ENCODE peak calls at places on chromosomes 12 and 14, in nine cellular contexts. P, A, C, U, Y, W, M, E and Q are unnamed samples.

GRCh38 chr14:23464700-23465099 is 4.8 kb upstream of the NGDN start:
- DNase-seq in C (no peak), P (no peak), M (no peak), A (no peak), E (no peak), Y (no peak), W (no peak), U (no peak), Q (no peak)

GRCh38 chr14:56474419-56475022 is 105.1 kb upstream of the TMEM260 start:
- DNase-seq in U (no peak), Y (no peak), C (no peak), E (peak), W (no peak), A (peak), M (peak), P (no peak), Q (no peak)

GRCh38 chr12:132427999-132428871 is 61.7 kb upstream of the FBRSL1 start:
- DNase-seq in E (no peak), M (no peak), C (no peak), U (no peak), P (peak), Y (no peak), A (no peak), W (no peak), Q (no peak)

GRCh38 chr12:107322063-107322462 is 228.7 kb upstream of the CRY1 start:
- DNase-seq in U (no peak), E (no peak), C (no peak), W (no peak), M (peak), A (no peak), P (no peak), Y (no peak), Q (no peak)

GRCh38 chr12:65300679-65301349 is 22.3 kb downstream of the MSRB3 start:
- DNase-seq in P (peak), E (peak), M (no peak), C (no peak), A (no peak), U (no peak), Y (peak), W (no peak), Q (no peak)

GRCh38 chr12:101173197-101173749 is 36.8 kb downstream of the SLC5A8 start:
- DNase-seq in M (no peak), E (no peak), U (no peak), W (no peak), C (no peak), P (no peak), Y (no peak), A (no peak), Q (no peak)

GRCh38 chr12:79689477-79690155 is 1.1 kb downstream of the PAWR start:
- DNase-seq in U (no peak), P (peak), E (peak), Y (peak), A (peak), M (peak), C (no peak), W (no peak), Q (no peak)

GRCh38 chr12:52591521-52591920 is 9.7 kb downstream of the KRT72 start:
- DNase-seq in P (no peak), C (no peak), U (no peak), W (no peak), Y (no peak), M (no peak), A (no peak), E (no peak), Q (no peak)

GRCh38 chr12:54017027-54017788 is 8.4 kb downstream of the HOXC8 start:
- DNase-seq in Y (peak), A (no peak), U (no peak), C (no peak), M (no peak), E (peak), W (no peak), P (no peak), Q (no peak)

GRCh38 chr12:52442600-52443061 is 8.5 kb upstream of the KRT75 start:
- DNase-seq in W (no peak), M (no peak), Y (peak), E (peak), A (no peak), C (no peak), U (no peak), P (peak), Q (no peak)

GRCh38 chr14:64110832-64111231 is 183.3 kb downstream of the ESR2 start:
- DNase-seq in W (no peak), C (no peak), E (no peak), Y (peak), P (no peak), A (no peak), U (no peak), M (no peak), Q (no peak)

GRCh38 chr12:65779091-65779642 is 45.1 kb upstream of the HMGA2 start:
- DNase-seq in W (no peak), A (peak), E (peak), Y (peak), U (no peak), M (no peak), P (no peak), C (no peak), Q (no peak)

GRCh38 chr14:71711131-71711530 is 221.1 kb upstream of the RGS6 start:
- DNase-seq in E (no peak), Y (no peak), C (no peak), W (no peak), A (no peak), M (peak), P (no peak), U (no peak), Q (no peak)

GRCh38 chr12:45388545-45388944 is 172.7 kb downstream of the ANO6 start:
- DNase-seq in Y (no peak), P (no peak), E (peak), M (no peak), W (no peak), C (no peak), U (no peak), A (no peak), Q (no peak)

GRCh38 chr12:111268738-111269572 is 99.9 kb downstream of the PHETA1 start:
- DNase-seq in P (no peak), E (peak), M (no peak), A (no peak), U (no peak), C (no peak), W (no peak), Y (no peak), Q (no peak)

GRCh38 chr14:93133476-93133875 is 17.8 kb upstream of the ITPK1 start:
- DNase-seq in P (no peak), E (no peak), U (no peak), A (no peak), M (no peak), C (no peak), Y (peak), W (no peak), Q (no peak)

GRCh38 chr12:122021822-122022392 is at the start of gene BCL7A:
- DNase-seq in A (peak), P (peak), M (peak), U (peak), W (peak), Y (peak), C (no peak), E (peak), Q (peak)

GRCh38 chr12:116324684-116325664 is 47.5 kb upstream of the MED13L start:
- DNase-seq in W (no peak), C (no peak), E (no peak), U (no peak), Y (no peak), P (no peak), A (no peak), M (peak), Q (no peak)

GRCh38 chr12:120079352-120080042 is 37.1 kb downstream of the RAB35 start:
- DNase-seq in A (no peak), C (no peak), E (no peak), P (no peak), Y (peak), U (no peak), M (no peak), W (no peak), Q (no peak)

GRCh38 chr12:55001198-55001827 is 16.8 kb upstream of the TESPA1 start:
- DNase-seq in W (no peak), P (no peak), U (no peak), Y (no peak), A (no peak), C (no peak), E (no peak), M (no peak), Q (no peak)

GRCh38 chr14:57982802-57983201 is 116.9 kb upstream of the SLC35F4 start:
- DNase-seq in A (no peak), C (no peak), W (no peak), E (no peak), M (no peak), P (peak), U (no peak), Y (no peak), Q (no peak)

GRCh38 chr12:123126294-123127144 is 24.4 kb downstream of the PITPNM2 start:
- DNase-seq in A (no peak), W (no peak), C (no peak), P (no peak), Y (peak), E (no peak), U (no peak), M (no peak), Q (no peak)

GRCh38 chr12:127926004-127926403 is 341.0 kb upstream of the TMEM132C start:
- DNase-seq in P (no peak), W (no peak), A (peak), C (no peak), Y (no peak), E (peak), M (no peak), U (no peak), Q (no peak)

GRCh38 chr12:48934312-48934706 is 9.0 kb upstream of the FKBP11 start:
- DNase-seq in Y (no peak), E (peak), M (no peak), A (no peak), U (no peak), P (no peak), W (no peak), C (no peak), Q (no peak)

GRCh38 chr12:116423053-116423452 is 136.1 kb upstream of the MAP1LC3B2 start:
- DNase-seq in P (no peak), U (no peak), A (no peak), W (no peak), Y (peak), M (no peak), C (no peak), E (no peak), Q (no peak)

GRCh38 chr12:123965382-123965781 is 7.2 kb downstream of the CCDC92 start:
- DNase-seq in P (no peak), Y (no peak), M (no peak), A (no peak), U (no peak), C (no peak), E (no peak), W (no peak), Q (no peak)

GRCh38 chr12:85392508-85392907 is 112.5 kb downstream of the ALX1 start:
- DNase-seq in C (no peak), A (no peak), E (no peak), P (no peak), Y (no peak), W (no peak), M (no peak), U (no peak), Q (no peak)

GRCh38 chr12:6312529-6313325 is 2.2 kb downstream of the PLEKHG6 start:
- DNase-seq in M (no peak), C (no peak), P (peak), Y (peak), U (no peak), E (peak), W (no peak), A (no peak), Q (no peak)

GRCh38 chr14:24013654-24014514 is 25.2 kb downstream of the DHRS4L2 start:
- DNase-seq in Y (peak), W (peak), E (peak), U (peak), M (peak), P (peak), C (peak), A (peak), Q (no peak)

GRCh38 chr14:103594265-103594664 is 31.5 kb downstream of the COA8 start:
- DNase-seq in C (no peak), P (peak), E (peak), U (no peak), A (peak), Y (peak), W (no peak), M (no peak), Q (peak)

DNA sequence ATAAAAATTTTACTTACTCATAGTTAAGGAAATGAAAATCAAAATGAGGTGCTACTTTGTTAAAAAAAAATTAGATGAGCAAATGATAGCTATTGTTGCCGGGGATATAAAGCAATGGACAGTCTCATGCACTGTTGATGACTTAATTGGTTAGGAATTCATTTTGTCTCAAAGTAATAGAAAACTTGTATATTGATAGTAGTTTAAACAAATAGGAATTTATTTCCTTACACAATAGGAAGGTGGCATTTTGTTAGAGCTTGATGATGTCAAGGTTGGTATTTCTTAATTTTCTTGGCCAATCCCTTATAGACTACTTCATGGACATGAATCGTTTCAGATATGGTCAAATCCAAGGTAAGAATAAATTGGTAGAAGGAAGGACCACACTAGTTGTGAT is 7.8 kb downstream of the PRPF39 start:
- DNase-seq in W (no peak), P (no peak), Y (peak), C (no peak), M (no peak), E (no peak), A (no peak), U (no peak), Q (no peak)
- H3K27ac ChIP-seq in W (no peak), P (no peak), Y (no peak), C (no peak), M (no peak), E (no peak), A (no peak), U (no peak), Q (no peak)

GRCh38 chr12:39616251-39616650 is 3.4 kb downstream of the ABCD2 start:
- DNase-seq in A (no peak), W (no peak), E (no peak), M (no peak), Y (no peak), C (no peak), P (no peak), U (no peak), Q (no peak)

GRCh38 chr12:39611818-39612217 is 7.8 kb downstream of the ABCD2 start:
- DNase-seq in M (no peak), E (no peak), W (no peak), Y (no peak), P (no peak), C (no peak), A (no peak), U (no peak), Q (no peak)

GRCh38 chr12:39612250-39612649 is 7.4 kb downstream of the ABCD2 start:
- DNase-seq in W (no peak), Y (no peak), U (no peak), M (no peak), C (no peak), P (no peak), E (no peak), A (no peak), Q (no peak)

GRCh38 chr12:39610626-39611025 is 9.0 kb downstream of the ABCD2 start:
- DNase-seq in Y (no peak), W (no peak), C (no peak), E (no peak), M (no peak), P (no peak), U (no peak), A (no peak), Q (no peak)

DNA sequence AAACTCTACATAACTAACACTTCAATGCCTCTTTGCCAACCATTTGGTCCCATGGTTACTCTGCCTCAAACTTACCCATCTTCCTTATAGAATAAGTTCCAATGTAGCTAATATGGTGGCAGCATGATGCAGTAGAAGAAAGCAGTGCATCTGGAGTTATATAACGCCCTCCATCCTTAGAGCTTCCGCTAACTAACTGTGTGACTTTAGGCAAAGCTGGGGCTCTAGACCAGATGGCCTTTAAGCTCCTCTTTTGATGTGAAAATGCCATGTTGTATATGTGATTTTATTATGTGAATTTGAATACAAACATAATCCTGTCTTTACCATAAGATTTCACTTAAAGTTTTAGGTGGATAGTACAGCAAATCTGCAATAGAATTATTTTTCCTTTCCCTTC is 6.1 kb downstream of the ABCD2 start:
- DNase-seq in P (no peak), W (no peak), Y (no peak), A (no peak), U (no peak), E (no peak), C (no peak), M (no peak), Q (no peak)
- H3K27ac ChIP-seq in P (no peak), W (no peak), Y (no peak), A (no peak), U (no peak), E (no peak), C (no peak), M (no peak), Q (no peak)

GRCh38 chr14:22040781-22041125 is 367.1 kb upstream of the OR4E1 start:
- DNase-seq in W (no peak), U (no peak), M (no peak), Y (no peak), P (no peak), A (no peak), E (no peak), C (no peak), Q (no peak)
- H3K27ac ChIP-seq in W (peak), U (peak), M (peak), Y (no peak), P (no peak), A (peak), E (no peak), C (no peak), Q (no peak)

DNA sequence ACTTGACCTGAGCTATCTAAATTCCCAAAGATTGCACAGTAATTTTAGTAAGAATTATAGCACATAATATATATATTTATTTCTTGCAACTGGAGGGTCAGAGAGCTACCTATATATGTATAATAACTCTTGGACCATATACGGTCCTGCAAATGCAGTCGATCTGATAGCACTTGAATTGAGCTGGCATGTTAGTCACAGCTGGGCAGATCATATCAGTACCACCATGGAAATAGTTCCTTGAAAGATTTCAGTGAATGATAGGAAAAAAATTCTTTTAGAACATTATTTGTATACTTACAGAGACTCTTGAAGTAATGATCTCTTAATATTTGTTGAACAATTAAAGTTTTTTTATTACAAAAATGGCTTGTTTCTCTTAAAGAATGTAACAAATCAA is 94.5 kb upstream of the MON2 start:
- DNase-seq in Y (no peak), U (no peak), W (no peak), M (no peak), P (no peak), E (no peak), C (no peak), A (no peak), Q (no peak)
- H3K27ac ChIP-seq in Y (no peak), U (no peak), W (no peak), M (no peak), P (no peak), E (no peak), C (no peak), A (no peak), Q (no peak)

GRCh38 chr12:95970905-95971304 is 25.2 kb downstream of the HAL start:
- DNase-seq in P (no peak), M (no peak), U (no peak), E (peak), W (no peak), Y (peak), C (no peak), A (no peak), Q (no peak)
- H3K27ac ChIP-seq in P (no peak), M (no peak), U (no peak), E (peak), W (no peak), Y (no peak), C (no peak), A (no peak), Q (no peak)

GRCh38 chr14:99476864-99477263 is 3.8 kb downstream of the SETD3 start:
- DNase-seq in P (no peak), W (no peak), E (no peak), C (no peak), A (no peak), Y (peak), U (no peak), M (no peak), Q (no peak)

GRCh38 chr14:99472937-99473336 is 7.7 kb downstream of the SETD3 start:
- DNase-seq in P (no peak), Y (peak), U (no peak), C (no peak), A (no peak), W (no peak), M (no peak), E (no peak), Q (no peak)

GRCh38 chr14:99478133-99478532 is 2.5 kb downstream of the SETD3 start:
- DNase-seq in W (no peak), P (no peak), U (no peak), C (no peak), M (no peak), E (no peak), A (no peak), Y (no peak), Q (no peak)

GRCh38 chr14:99475660-99476059 is 5.0 kb downstream of the SETD3 start:
- DNase-seq in M (no peak), Y (no peak), C (no peak), A (no peak), U (no peak), E (no peak), W (no peak), P (no peak), Q (no peak)

GRCh38 chr14:99475179-99475578 is 5.5 kb downstream of the SETD3 start:
- DNase-seq in Y (peak), U (no peak), E (peak), C (no peak), P (peak), M (no peak), A (no peak), W (no peak), Q (no peak)
- H3K27ac ChIP-seq in Y (no peak), U (no peak), E (peak), C (no peak), P (no peak), M (no peak), A (no peak), W (no peak), Q (no peak)

DNA sequence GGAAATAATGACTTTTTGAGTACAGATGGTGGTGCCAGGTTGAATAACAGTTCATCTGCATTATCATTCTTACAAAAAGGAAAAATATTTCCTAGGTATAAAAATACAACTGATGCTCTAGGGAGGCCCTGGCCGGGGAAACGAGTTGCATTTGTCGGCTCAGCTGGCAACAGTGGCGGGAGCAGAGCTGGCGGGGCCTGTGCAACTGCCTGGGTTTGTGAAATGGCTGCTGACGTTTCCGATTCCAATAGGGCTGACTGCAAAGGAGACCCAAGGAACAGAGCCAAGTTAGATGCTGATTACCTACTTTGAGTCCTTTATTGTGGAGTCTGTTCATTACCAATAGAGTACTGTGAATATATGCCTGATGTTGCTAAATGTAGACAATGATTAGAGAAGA is 25.7 kb upstream of the PHLDA1 start:
- DNase-seq in E (no peak), Y (no peak), W (no peak), A (no peak), C (no peak), P (no peak), M (no peak), U (no peak), Q (peak)
- H3K27ac ChIP-seq in E (peak), Y (no peak), W (no peak), A (no peak), C (no peak), P (no peak), M (no peak), U (no peak), Q (peak)

DNA sequence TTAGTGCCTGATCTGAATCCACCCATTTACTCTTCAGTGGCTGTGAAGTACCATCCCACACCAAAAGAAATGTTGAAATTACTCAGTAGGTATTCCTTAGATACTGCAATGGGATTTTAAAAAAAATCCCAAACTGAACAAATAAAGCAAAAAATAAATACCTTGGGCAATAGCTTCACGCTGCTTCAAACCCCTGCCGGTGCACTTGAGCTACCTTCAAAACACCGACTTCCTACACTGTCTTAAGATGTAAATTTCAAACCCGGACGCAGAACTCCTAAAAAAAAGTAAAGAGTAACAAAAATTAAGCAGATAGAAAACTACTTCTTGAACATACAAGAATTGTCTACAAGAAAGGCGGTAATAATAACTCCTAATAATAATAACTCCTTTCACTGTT is 677 bp downstream of the ABCC9 start:
- DNase-seq in Y (no peak), P (no peak), W (no peak), A (no peak), C (no peak), U (no peak), E (peak), M (no peak), Q (no peak)
- H3K27ac ChIP-seq in Y (no peak), P (peak), W (no peak), A (no peak), C (no peak), U (no peak), E (no peak), M (no peak), Q (peak)

GRCh38 chr14:90682615-90683014 is 133.6 kb downstream of the TTC7B start:
- DNase-seq in A (no peak), U (no peak), W (no peak), C (no peak), P (no peak), E (no peak), Y (no peak), M (no peak), Q (no peak)
- H3K27ac ChIP-seq in A (no peak), U (no peak), W (no peak), C (no peak), P (no peak), E (no peak), Y (peak), M (no peak), Q (no peak)